ENCODE peak calls at places on chromosome 18, in four cellular contexts. G, Y, K and F are unnamed samples.

GRCh38 chr18:49572935-49573334 is 11.1 kb downstream of the LIPG start:
- DNase-seq in Y (no peak), G (no peak), K (no peak), F (no peak)

GRCh38 chr18:10661333-10661732 is 135.5 kb downstream of the NAPG start:
- DNase-seq in G (no peak), K (no peak), Y (no peak), F (no peak)

GRCh38 chr18:35122586-35123224 is 81.5 kb downstream of the MAPRE2 start:
- DNase-seq in K (peak; percentile 71), G (no peak), Y (peak; percentile 73), F (peak; percentile 82)

GRCh38 chr18:70036771-70037452 is 89.2 kb upstream of the CD226 start:
- DNase-seq in G (peak; percentile 79), Y (no peak), K (peak; percentile 65), F (no peak)

GRCh38 chr18:50560681-50561629 is 1.1 kb downstream of the MAPK4 start:
- DNase-seq in Y (peak; percentile 73), G (no peak), K (no peak), F (peak; percentile 62)

GRCh38 chr18:48203961-48204666 is 205.1 kb downstream of the ZBTB7C start:
- DNase-seq in Y (no peak), K (peak; percentile 1), G (no peak), F (no peak)

GRCh38 chr18:75070625-75071483 is 138.1 kb downstream of the PTGR3 start:
- DNase-seq in G (peak; percentile 37), K (peak; percentile 16), Y (no peak), F (no peak)

GRCh38 chr18:36762074-36762473 is 66.7 kb downstream of the TPGS2 start:
- DNase-seq in G (no peak), K (no peak), Y (no peak), F (no peak)

GRCh38 chr18:5057348-5058012 is 139.6 kb downstream of the AKAIN1 start:
- DNase-seq in K (peak; percentile 69), G (peak; percentile 32), Y (peak; percentile 82), F (peak; percentile 89)

GRCh38 chr18:55833543-55833942 is 245.6 kb upstream of the TCF4 start:
- DNase-seq in K (no peak), Y (no peak), G (no peak), F (no peak)

GRCh38 chr18:63970803-63971191 is 916 bp downstream of the SERPINB8 start:
- DNase-seq in K (no peak), G (no peak), Y (peak; percentile 67), F (peak; percentile 65)

GRCh38 chr18:10526211-10526949 is 553 bp downstream of the NAPG start:
- DNase-seq in G (no peak), K (peak; percentile 82), Y (peak; percentile 71), F (peak; percentile 78)

GRCh38 chr18:63368611-63369010 is 1.6 kb upstream of the KDSR start:
- DNase-seq in G (no peak), Y (no peak), K (no peak), F (no peak)

GRCh38 chr18:21362921-21363320 is 120.9 kb downstream of the GREB1L start:
- DNase-seq in G (no peak), K (no peak), Y (no peak), F (no peak)

GRCh38 chr18:2651981-2652380 is 3.5 kb upstream of the SMCHD1 start:
- DNase-seq in G (no peak), K (no peak), Y (no peak), F (no peak)

GRCh38 chr18:48409591-48410094 is 460 bp upstream of the ZBTB7C start:
- DNase-seq in K (no peak), Y (peak; percentile 71), G (no peak), F (peak; percentile 49)

GRCh38 chr18:37666986-37667385 is 101.4 kb upstream of the CELF4 start:
- DNase-seq in Y (no peak), K (peak; percentile 23), G (no peak), F (no peak)

GRCh38 chr18:54558609-54559585 is 32.1 kb upstream of the DYNAP start:
- DNase-seq in K (peak; percentile 30), Y (no peak), G (peak; percentile 11), F (peak; percentile 60)

GRCh38 chr18:25826823-25827617 is 263.4 kb downstream of the SS18 start:
- DNase-seq in G (no peak), K (no peak), Y (no peak), F (no peak)

GRCh38 chr18:44824884-44825283 is 144.2 kb downstream of the SETBP1 start:
- DNase-seq in G (no peak), Y (no peak), K (no peak), F (no peak)

GRCh38 chr18:36075862-36076587 is 8.7 kb upstream of the RPRD1A start:
- DNase-seq in K (no peak), G (peak; percentile 21), Y (no peak), F (no peak)

GRCh38 chr18:61870151-61870550 is 22.7 kb downstream of the RNF152 start:
- DNase-seq in G (no peak), Y (no peak), K (no peak), F (no peak)

GRCh38 chr18:63440897-63441296 is 18.6 kb upstream of the VPS4B start:
- DNase-seq in G (no peak), K (no peak), Y (no peak), F (no peak)

GRCh38 chr18:63111549-63112402 is 207.8 kb downstream of the BCL2 start:
- DNase-seq in Y (no peak), K (no peak), G (no peak), F (no peak)

GRCh38 chr18:21489119-21489750 is 111.3 kb downstream of the ESCO1 start:
- DNase-seq in K (peak; percentile 78), G (no peak), Y (peak; percentile 66), F (peak; percentile 90)

GRCh38 chr18:28715206-28715605 is 538.3 kb upstream of the CDH2 start:
- DNase-seq in Y (no peak), G (no peak), K (no peak), F (no peak)

GRCh38 chr18:71249791-71250190 is 960.9 kb downstream of the SOCS6 start:
- DNase-seq in Y (no peak), G (no peak), K (no peak), F (no peak)

GRCh38 chr18:71012789-71013188 is 723.9 kb downstream of the SOCS6 start:
- DNase-seq in G (no peak), Y (no peak), K (no peak), F (no peak)

GRCh38 chr18:25503567-25504081 is 151.7 kb upstream of the ZNF521 start:
- DNase-seq in Y (peak; percentile 53), K (peak; percentile 33), G (no peak), F (peak; percentile 75)

GRCh38 chr18:51621103-51621969 is 423.9 kb upstream of the MEX3C start:
- DNase-seq in Y (peak; percentile 88), K (peak; percentile 59), G (peak; percentile 12), F (peak; percentile 83)

GRCh38 chr18:57439985-57440330 is 4.8 kb downstream of the ONECUT2 start:
- DNase-seq in Y (no peak), K (no peak), G (no peak), F (peak; percentile 50)

GRCh38 chr18:48165104-48165866 is 234.8 kb upstream of the SMAD2 start:
- DNase-seq in G (no peak), Y (no peak), K (no peak), F (no peak)

GRCh38 chr18:68847219-68847860 is 49.5 kb downstream of the CCDC102B start:
- DNase-seq in K (peak; percentile 1), Y (no peak), G (no peak), F (peak; percentile 29)

GRCh38 chr18:54116541-54117257 is 107.8 kb downstream of the MBD2 start:
- DNase-seq in K (no peak), G (no peak), Y (no peak), F (peak; percentile 35)

GRCh38 chr18:53458944-53459580 is 765.4 kb downstream of the MBD2 start:
- DNase-seq in K (no peak), G (no peak), Y (peak; percentile 47), F (peak; percentile 68)

GRCh38 chr18:23401400-23402347 is 51.4 kb upstream of the RIOK3 start:
- DNase-seq in K (no peak), Y (no peak), G (no peak), F (peak; percentile 63)

GRCh38 chr18:49161627-49162026 is 210.9 kb upstream of the SMAD7 start:
- DNase-seq in K (no peak), Y (no peak), G (peak; percentile 90), F (no peak)

GRCh38 chr18:56200381-56200831 is 438.0 kb downstream of the TXNL1 start:
- DNase-seq in Y (no peak), G (no peak), K (no peak), F (no peak)

GRCh38 chr18:51724790-51725721 is 527.6 kb upstream of the MEX3C start:
- DNase-seq in G (peak; percentile 85), Y (no peak), K (no peak), F (peak; percentile 12)

GRCh38 chr18:79397288-79397829 is 1.6 kb downstream of the NFATC1 start:
- DNase-seq in Y (no peak), G (no peak), K (no peak), F (no peak)
- TF ChIP-seq EZH2 in Y (peak; percentile 82), G (no peak), K (no peak), F (peak; percentile 61)

GRCh38 chr18:59423251-59423650 is 64.2 kb upstream of the LMAN1 start:
- DNase-seq in K (no peak), G (no peak), Y (no peak), F (no peak)

GRCh38 chr18:59432796-59433195 is 73.7 kb upstream of the LMAN1 start:
- DNase-seq in K (no peak), Y (no peak), G (no peak), F (no peak)

GRCh38 chr18:59428018-59428417 is 69.0 kb upstream of the LMAN1 start:
- DNase-seq in Y (no peak), K (no peak), G (no peak), F (no peak)

GRCh38 chr18:59429608-59430007 is 70.5 kb upstream of the LMAN1 start:
- DNase-seq in Y (no peak), G (no peak), K (no peak), F (no peak)

GRCh38 chr18:59426855-59427254 is 67.8 kb upstream of the LMAN1 start:
- DNase-seq in Y (no peak), K (no peak), G (no peak), F (no peak)
- TF ChIP-seq CREB1 in Y (no peak), K (no peak), G (no peak), F (no peak)

GRCh38 chr18:906416-907170 is 1.9 kb downstream of the ADCYAP1 start:
- DNase-seq in K (no peak), G (no peak), Y (peak; percentile 85), F (peak; percentile 91)
- TF ChIP-seq EZH2 in K (no peak), G (no peak), Y (peak; percentile 53), F (peak; percentile 88)

GRCh38 chr18:31578126-31578525 is 13.6 kb upstream of the TTR start:
- DNase-seq in K (no peak), G (no peak), Y (no peak), F (no peak)
- TF ChIP-seq CREB1 in K (no peak), G (no peak), Y (no peak), F (no peak)